ENCODE peak calls at places on chromosomes 4 and X, in nine cellular contexts. Z is HepG2, L is astrocyte, I is IMR-90, K is HCT116, Y is MM.1S, P is H9, F is neural progenitor cell, U is mammary epithelial cell. G is an unnamed sample.

GRCh38 chr4:112223956-112224355 is 7.6 kb upstream of the AP1AR start:
- DNase-seq in Z (no peak), L (no peak), I (no peak), K (no peak), Y (no peak), P (no peak), F (no peak), U (no peak), G (no peak)

GRCh38 chr4:1579834-1580686 is 104.1 kb downstream of the FAM53A start:
- DNase-seq in Z (peak; percentile 15), L (peak; percentile 43), I (no peak), K (peak; percentile 54), Y (no peak), P (peak; percentile 97), F (peak; percentile 90), U (peak; percentile 72), G (peak; percentile 97)

GRCh38 chr4:182808673-182809416 is 108.3 kb downstream of the DCTD start:
- DNase-seq in Z (no peak), L (peak; percentile 11), I (peak; percentile 24), K (no peak), Y (peak; percentile 74), P (no peak), F (no peak), U (no peak), G (no peak)

GRCh38 chr4:23889368-23889767 is 479 bp downstream of the PPARGC1A start:
- DNase-seq in Z (no peak), L (no peak), I (no peak), K (no peak), Y (no peak), P (no peak), F (no peak), U (peak; percentile 2), G (no peak)

GRCh38 chr4:16231570-16232252 is 5.4 kb upstream of the TAPT1 start:
- DNase-seq in Z (no peak), L (no peak), I (no peak), K (no peak), Y (no peak), P (no peak), F (no peak), U (no peak), G (no peak)

GRCh38 chrX:131789664-131790063 is 233.4 kb upstream of the STK26 start:
- DNase-seq in Z (no peak), L (no peak), I (no peak), K (no peak), Y (peak; percentile 51), P (no peak), F (no peak), U (no peak), G (no peak)

GRCh38 chr4:19486400-19486799 is 765.3 kb upstream of the SLIT2 start:
- DNase-seq in Z (no peak), L (no peak), I (no peak), K (no peak), Y (no peak), P (no peak), F (peak; percentile 5), U (no peak), G (no peak)

GRCh38 chrX:152895121-152895520 is 2.7 kb upstream of the ZNF185 start:
- DNase-seq in Z (no peak), L (no peak), I (no peak), K (no peak), Y (no peak), P (no peak), F (no peak), U (no peak), G (peak; percentile 49)

GRCh38 chr4:129094347-129094746 is 1.0 kb upstream of the SCLT1 start:
- DNase-seq in Z (no peak), L (no peak), I (no peak), K (no peak), Y (peak; percentile 11), P (no peak), F (no peak), U (no peak), G (no peak)

GRCh38 chr4:87555751-87556619 is 26.8 kb upstream of the SPARCL1 start:
- DNase-seq in Z (no peak), L (peak; percentile 86), I (peak; percentile 58), K (no peak), Y (no peak), P (no peak), F (no peak), U (peak; percentile 98), G (no peak)

DNA sequence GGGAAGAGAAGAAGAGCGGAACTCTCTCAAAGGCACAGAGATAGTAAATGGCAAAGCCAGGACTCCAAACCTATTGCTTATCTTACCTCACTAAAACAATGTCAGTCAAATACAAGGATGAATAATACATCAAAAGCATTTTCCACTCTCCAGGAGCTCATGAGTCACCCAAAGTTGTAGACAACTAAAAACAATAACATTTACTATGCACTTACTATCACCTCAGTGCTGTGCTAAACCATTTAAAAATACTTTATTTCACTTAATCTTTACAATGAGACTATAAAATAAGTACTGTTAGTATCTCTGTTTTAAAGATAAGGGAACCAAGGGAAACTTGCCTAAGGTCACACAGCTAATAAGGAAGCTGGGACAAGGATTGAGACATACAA is 163.2 kb upstream of the SPANXC start:
- DNase-seq in Z (no peak), L (peak; percentile 44), I (no peak), K (no peak), Y (no peak), P (no peak), F (no peak), U (peak; percentile 49), G (no peak)
- H3K9ac ChIP-seq in Z (no peak overlapping the region), L (peak overlapping the region; percentile 55), I (no peak overlapping the region), K (no peak overlapping the region), Y (no peak overlapping the region), P (no peak overlapping the region), F (no peak overlapping the region), U (no peak overlapping the region), G (no peak overlapping the region)

GRCh38 chrX:1763294-1763693 is 148.4 kb downstream of the ASMT start:
- DNase-seq in Z (no peak), L (no peak), I (no peak), K (no peak), Y (no peak), P (no peak), F (no peak), U (no peak), G (no peak)

DNA sequence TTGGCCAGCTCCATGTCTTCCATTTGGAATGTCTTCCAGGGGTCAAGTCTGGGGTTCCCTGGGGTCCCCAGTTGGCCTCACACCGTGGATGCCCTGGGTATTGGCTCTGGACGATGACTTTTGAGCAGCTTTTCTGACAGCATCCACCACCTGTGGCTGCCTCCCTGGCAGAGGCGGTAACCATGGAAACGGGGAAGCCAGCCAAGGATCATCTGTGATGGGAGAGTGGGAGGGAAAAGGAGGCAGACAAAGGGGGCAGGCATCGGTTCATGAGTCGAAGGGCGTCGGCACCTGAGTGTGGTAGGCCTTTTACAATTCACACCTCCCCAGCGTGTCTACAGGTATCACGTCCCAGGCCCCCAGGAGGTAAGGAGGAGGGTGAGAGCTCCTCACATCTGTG is 152.2 kb downstream of the ASMT start:
- DNase-seq in Z (no peak), L (no peak), I (no peak), K (no peak), Y (no peak), P (no peak), F (peak; percentile 60), U (no peak), G (no peak)
- H3K9me3 ChIP-seq in Z (peaks cover 24% of the 10 kb centered on the region), L (peaks cover 6% of the 10 kb centered on the region), I (peaks cover 23% of the 10 kb centered on the region), K (no peaks in the 10 kb centered on the region), Y (no peaks in the 10 kb centered on the region), P (no peaks in the 10 kb centered on the region), F (no peaks in the 10 kb centered on the region), U (peaks cover 31% of the 10 kb centered on the region), G (peaks cover 2% of the 10 kb centered on the region)

DNA sequence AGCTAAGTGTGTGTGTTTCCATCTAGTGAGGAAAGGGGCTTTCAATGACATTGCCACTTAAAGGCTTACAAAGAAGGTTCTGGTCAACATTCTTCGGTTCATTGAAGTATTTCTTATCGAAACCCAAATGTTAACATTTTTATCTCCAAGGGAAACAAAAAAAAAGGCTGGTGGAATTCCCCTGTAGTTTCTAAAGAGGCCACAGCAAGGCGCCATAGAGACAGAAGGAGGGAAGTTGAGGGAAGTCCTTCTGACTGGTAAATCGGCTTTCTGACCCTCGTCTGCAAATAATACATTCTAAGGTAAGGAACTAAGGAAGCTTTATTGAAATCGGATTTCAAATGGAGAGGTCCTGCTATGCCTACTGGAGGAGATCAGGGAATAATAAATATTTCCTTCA is 1.7 kb upstream of the ZFP42 start:
- DNase-seq in Z (no peak), L (no peak), I (peak; percentile 16), K (peak; percentile 34), Y (no peak), P (peak; percentile 72), F (peak; percentile 58), U (no peak), G (no peak)
- TF ChIP-seq CTCF in Z (no peak), L (no peak), I (peak; percentile 33), K (peak; percentile 72), Y (peak; percentile 11), P (peak; percentile 85), F (peak; percentile 61), U (no peak), G (no peak)

DNA sequence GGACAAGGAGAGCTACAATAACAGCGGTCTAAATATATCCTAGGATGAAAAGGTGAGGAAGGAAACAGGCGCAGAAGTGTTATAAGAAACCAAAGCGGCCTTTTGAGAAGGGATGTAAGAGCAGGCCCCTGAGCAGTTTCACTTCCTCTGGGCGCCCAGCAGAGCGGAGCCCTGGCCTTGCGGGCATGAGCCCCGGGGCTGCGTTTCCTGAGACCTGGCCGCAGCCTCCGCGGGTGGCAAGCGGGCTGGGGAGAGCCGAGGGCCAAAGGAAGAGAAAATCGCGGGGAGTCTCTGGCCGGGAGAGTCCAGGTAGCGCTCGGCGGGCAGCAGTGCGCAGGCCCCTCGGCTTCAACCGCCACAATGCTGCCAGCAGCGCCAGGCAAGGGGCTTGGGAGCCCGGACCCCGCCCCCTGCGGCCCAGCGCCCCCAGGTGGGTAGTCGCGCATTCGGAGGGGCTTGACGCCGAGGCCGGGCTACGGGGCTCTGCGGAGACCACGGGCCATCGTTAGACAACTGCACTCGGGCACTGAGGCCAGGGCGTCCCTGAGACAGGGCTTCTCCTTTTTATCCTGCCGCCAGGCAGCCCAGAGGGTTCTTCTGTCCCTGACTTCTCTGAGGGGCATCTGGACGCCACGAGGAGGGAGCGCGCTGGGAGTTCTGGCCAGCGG is at the start of gene BANK1:
- DNase-seq in Z (peak; percentile 1), L (no peak), I (peak; percentile 2), K (peak; percentile 57), Y (peak; percentile 87), P (peak; percentile 88), F (peak; percentile 88), U (peak; percentile 9), G (peak; percentile 82)
- H3K9ac ChIP-seq in Z (peak within 1 kb of the TSS; percentile 33), L (peak within 1 kb of the TSS; percentile 50), I (peak within 1 kb of the TSS; percentile 46), K (peak within 1 kb of the TSS; percentile 71), Y (no peak within 1 kb of the TSS), P (no peak within 1 kb of the TSS), F (no peak within 1 kb of the TSS), U (no peak within 1 kb of the TSS), G (peak within 1 kb of the TSS; percentile 62)

DNA sequence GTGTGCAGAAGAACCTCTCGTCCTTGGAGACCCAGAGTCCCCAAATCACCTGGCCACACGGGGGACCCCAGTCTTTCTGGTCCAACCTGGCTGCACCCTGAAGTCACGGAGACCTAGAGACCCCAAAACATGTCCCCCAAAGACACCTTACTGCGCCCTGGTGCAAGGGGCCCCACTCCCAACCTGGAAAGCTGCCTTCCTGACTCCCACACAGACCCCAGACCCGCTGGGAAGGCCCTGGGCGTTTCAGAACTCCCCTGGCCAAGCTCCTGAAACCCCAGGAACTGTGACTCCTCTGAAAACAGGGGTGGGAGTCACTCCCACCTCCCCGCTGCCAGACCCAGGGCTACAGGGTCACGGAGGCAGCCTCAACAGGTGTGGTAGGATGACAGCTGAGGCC is 12.7 kb upstream of the SHOX start:
- DNase-seq in Z (no peak), L (no peak), I (no peak), K (no peak), Y (no peak), P (no peak), F (no peak), U (no peak), G (no peak)
- H3K9me3 ChIP-seq in Z (no peaks in the 10 kb centered on the region), L (no peaks in the 10 kb centered on the region), I (peaks cover 7% of the 10 kb centered on the region), K (no peaks in the 10 kb centered on the region), Y (no peaks in the 10 kb centered on the region), P (no peaks in the 10 kb centered on the region), F (no peaks in the 10 kb centered on the region), U (peaks cover 5% of the 10 kb centered on the region), G (no peaks in the 10 kb centered on the region)

GRCh38 chr4:80475781-80476180 is 140.3 kb downstream of the CFAP299 start:
- DNase-seq in Z (no peak), L (no peak), I (no peak), K (no peak), Y (no peak), P (no peak), F (no peak), U (no peak), G (no peak)
- TF ChIP-seq CTCF in Z (no peak), L (no peak), I (no peak), K (no peak), Y (no peak), P (no peak), F (no peak), U (no peak), G (no peak)

G was measured in kidney.